ENCODE peak calls at places on chromosomes 7 and 10, in six cellular contexts. One of them, this sample, is unnamed.

GRCh38 chr10:86922553-86922961 is 34.9 kb downstream of the MMRN2 start:
- DNase-seq in T-helper 1 cell: no peak
- DNase-seq in mesenteric fat pad: no peak
- DNase-seq in iPS-NIHi11: no peak
- DNase-seq in IMR-90: no peak
- DNase-seq in GM23338: no peak
- DNase-seq in this sample: no peak

GRCh38 chr10:58743466-58744115 is 230.9 kb downstream of the BICC1 start:
- DNase-seq in mesenteric fat pad: no peak
- DNase-seq in IMR-90: peak
- DNase-seq in T-helper 1 cell: no peak
- DNase-seq in iPS-NIHi11: peak
- DNase-seq in GM23338: peak
- DNase-seq in this sample: no peak

GRCh38 chr7:157736341-157736740 is 399.5 kb downstream of the DNAJB6 start:
- DNase-seq in GM23338: no peak
- DNase-seq in mesenteric fat pad: no peak
- DNase-seq in IMR-90: no peak
- DNase-seq in T-helper 1 cell: no peak
- DNase-seq in iPS-NIHi11: no peak
- DNase-seq in this sample: no peak

GRCh38 chr7:36894190-36894589 is 169.9 kb upstream of the AOAH start:
- DNase-seq in T-helper 1 cell: no peak
- DNase-seq in GM23338: no peak
- DNase-seq in IMR-90: no peak
- DNase-seq in iPS-NIHi11: no peak
- DNase-seq in mesenteric fat pad: no peak
- DNase-seq in this sample: no peak

GRCh38 chr7:150858236-150859197 is 6.2 kb downstream of the AOC1 start:
- DNase-seq in iPS-NIHi11: no peak
- DNase-seq in mesenteric fat pad: peak
- DNase-seq in T-helper 1 cell: no peak
- DNase-seq in IMR-90: no peak
- DNase-seq in GM23338: no peak
- DNase-seq in this sample: peak

GRCh38 chr10:84820121-84820520 is 491.7 kb downstream of the CCSER2 start:
- DNase-seq in iPS-NIHi11: no peak
- DNase-seq in IMR-90: no peak
- DNase-seq in GM23338: no peak
- DNase-seq in mesenteric fat pad: no peak
- DNase-seq in T-helper 1 cell: no peak
- DNase-seq in this sample: no peak

GRCh38 chr7:130286881-130287280 is 6.1 kb upstream of the CPA4 start:
- DNase-seq in T-helper 1 cell: no peak
- DNase-seq in IMR-90: peak
- DNase-seq in iPS-NIHi11: no peak
- DNase-seq in GM23338: no peak
- DNase-seq in mesenteric fat pad: no peak
- DNase-seq in this sample: no peak

GRCh38 chr10:119139464-119140067 is 25.9 kb downstream of the SFXN4 start:
- DNase-seq in IMR-90: peak
- DNase-seq in T-helper 1 cell: peak
- DNase-seq in iPS-NIHi11: peak
- DNase-seq in mesenteric fat pad: no peak
- DNase-seq in GM23338: peak
- DNase-seq in this sample: no peak

GRCh38 chr10:66804911-66805310 is 120.9 kb upstream of the LRRTM3 start:
- DNase-seq in GM23338: no peak
- DNase-seq in T-helper 1 cell: no peak
- DNase-seq in iPS-NIHi11: no peak
- DNase-seq in IMR-90: peak
- DNase-seq in mesenteric fat pad: no peak
- DNase-seq in this sample: no peak

GRCh38 chr7:41886906-41887311 is 184.0 kb upstream of the INHBA start:
- DNase-seq in T-helper 1 cell: no peak
- DNase-seq in iPS-NIHi11: peak
- DNase-seq in mesenteric fat pad: no peak
- DNase-seq in IMR-90: peak
- DNase-seq in GM23338: peak
- DNase-seq in this sample: peak

GRCh38 chr7:74012842-74013249 is 15.1 kb upstream of the ELN start:
- DNase-seq in GM23338: peak
- DNase-seq in iPS-NIHi11: peak
- DNase-seq in IMR-90: peak
- DNase-seq in T-helper 1 cell: no peak
- DNase-seq in mesenteric fat pad: no peak
- DNase-seq in this sample: no peak

GRCh38 chr10:8628351-8628750 is 573.9 kb downstream of the GATA3 start:
- DNase-seq in T-helper 1 cell: no peak
- DNase-seq in IMR-90: no peak
- DNase-seq in mesenteric fat pad: no peak
- DNase-seq in GM23338: peak
- DNase-seq in iPS-NIHi11: peak
- DNase-seq in this sample: no peak

GRCh38 chr10:78868456-78868855 is 200.3 kb upstream of the ZMIZ1 start:
- DNase-seq in T-helper 1 cell: no peak
- DNase-seq in GM23338: no peak
- DNase-seq in mesenteric fat pad: no peak
- DNase-seq in IMR-90: no peak
- DNase-seq in iPS-NIHi11: no peak
- DNase-seq in this sample: no peak

GRCh38 chr7:101911011-101911799 is 93.8 kb downstream of the CUX1 start:
- DNase-seq in T-helper 1 cell: no peak
- DNase-seq in mesenteric fat pad: no peak
- DNase-seq in GM23338: no peak
- DNase-seq in IMR-90: peak
- DNase-seq in iPS-NIHi11: no peak
- DNase-seq in this sample: no peak

GRCh38 chr7:27099224-27099838 is 3.2 kb downstream of the HOXA2 start:
- DNase-seq in GM23338: peak
- DNase-seq in T-helper 1 cell: no peak
- DNase-seq in iPS-NIHi11: no peak
- DNase-seq in mesenteric fat pad: no peak
- DNase-seq in IMR-90: peak
- DNase-seq in this sample: no peak

GRCh38 chr7:99170730-99171074 is 26.8 kb upstream of the SMURF1 start:
- DNase-seq in GM23338: no peak
- DNase-seq in iPS-NIHi11: no peak
- DNase-seq in T-helper 1 cell: no peak
- DNase-seq in IMR-90: no peak
- DNase-seq in mesenteric fat pad: no peak
- DNase-seq in this sample: no peak

GRCh38 chr10:27679996-27680395 is 65.6 kb downstream of the MKX start:
- DNase-seq in iPS-NIHi11: no peak
- DNase-seq in T-helper 1 cell: no peak
- DNase-seq in GM23338: peak
- DNase-seq in mesenteric fat pad: no peak
- DNase-seq in IMR-90: no peak
- DNase-seq in this sample: no peak

GRCh38 chr10:112379635-112380296 is 5.8 kb downstream of the ACSL5 start:
- DNase-seq in mesenteric fat pad: no peak
- DNase-seq in GM23338: no peak
- DNase-seq in iPS-NIHi11: no peak
- DNase-seq in IMR-90: peak
- DNase-seq in T-helper 1 cell: no peak
- DNase-seq in this sample: peak

GRCh38 chr7:107017965-107018714 is 26.4 kb upstream of the PRKAR2B start:
- DNase-seq in iPS-NIHi11: no peak
- DNase-seq in IMR-90: no peak
- DNase-seq in mesenteric fat pad: no peak
- DNase-seq in GM23338: no peak
- DNase-seq in T-helper 1 cell: no peak
- DNase-seq in this sample: no peak

GRCh38 chr7:139683137-139683871 is 94.5 kb downstream of the HIPK2 start:
- DNase-seq in GM23338: no peak
- DNase-seq in T-helper 1 cell: no peak
- DNase-seq in mesenteric fat pad: no peak
- DNase-seq in IMR-90: peak
- DNase-seq in iPS-NIHi11: no peak
- DNase-seq in this sample: no peak

GRCh38 chr7:24741691-24742639 is 15.3 kb downstream of the GSDME start:
- DNase-seq in GM23338: no peak
- DNase-seq in T-helper 1 cell: no peak
- DNase-seq in IMR-90: peak
- DNase-seq in mesenteric fat pad: no peak
- DNase-seq in iPS-NIHi11: no peak
- DNase-seq in this sample: no peak

GRCh38 chr10:78973901-78974408 is 94.8 kb upstream of the ZMIZ1 start:
- DNase-seq in GM23338: peak
- DNase-seq in mesenteric fat pad: no peak
- DNase-seq in IMR-90: peak
- DNase-seq in T-helper 1 cell: peak
- DNase-seq in iPS-NIHi11: peak
- DNase-seq in this sample: peak

GRCh38 chr10:3886191-3886590 is 101.2 kb upstream of the KLF6 start:
- DNase-seq in IMR-90: peak
- DNase-seq in GM23338: peak
- DNase-seq in iPS-NIHi11: peak
- DNase-seq in T-helper 1 cell: no peak
- DNase-seq in mesenteric fat pad: no peak
- DNase-seq in this sample: no peak

GRCh38 chr7:71694678-71695077 is 562.7 kb downstream of the GALNT17 start:
- DNase-seq in T-helper 1 cell: no peak
- DNase-seq in iPS-NIHi11: no peak
- DNase-seq in mesenteric fat pad: no peak
- DNase-seq in GM23338: no peak
- DNase-seq in IMR-90: no peak
- DNase-seq in this sample: no peak

GRCh38 chr7:79504607-79505389 is 51.3 kb upstream of the MAGI2 start:
- DNase-seq in IMR-90: peak
- DNase-seq in mesenteric fat pad: no peak
- DNase-seq in GM23338: peak
- DNase-seq in iPS-NIHi11: peak
- DNase-seq in T-helper 1 cell: no peak
- DNase-seq in this sample: no peak

GRCh38 chr10:46033602-46034011 is 3.2 kb upstream of the NCOA4 start:
- DNase-seq in iPS-NIHi11: no peak
- DNase-seq in mesenteric fat pad: no peak
- DNase-seq in T-helper 1 cell: no peak
- DNase-seq in GM23338: no peak
- DNase-seq in IMR-90: peak
- DNase-seq in this sample: no peak